ENCODE peak calls at places on chromosomes 13 and 19, in eight cellular contexts. Y is Peyer's patch, D is AG04450, J is GM12865, C is fibroblast of the aortic adventitia, X is breast epithelium, B is K562, N is heart left ventricle. F is an unnamed sample.

GRCh38 chr19:1417145-1417544 is 9.8 kb downstream of the DAZAP1 start:
- DNase-seq in Y (no peak), D (no peak), J (no peak), C (peak; percentile 46), X (no peak), B (no peak), N (no peak), F (no peak)

GRCh38 chr13:32726374-32727037 is 140.3 kb downstream of the PDS5B start:
- DNase-seq in Y (no peak), D (no peak), J (no peak), C (no peak), X (no peak), B (no peak), N (no peak), F (no peak)

GRCh38 chr19:47848871-47849473 is 10.1 kb upstream of the TPRX2 start:
- DNase-seq in Y (no peak), D (no peak), J (peak; percentile 22), C (no peak), X (no peak), B (peak; percentile 66), N (no peak), F (no peak)

GRCh38 chr13:80086304-80086721 is 254.6 kb downstream of the SPRY2 start:
- DNase-seq in Y (no peak), D (no peak), J (no peak), C (peak; percentile 14), X (no peak), B (no peak), N (no peak), F (no peak)

GRCh38 chr19:41353466-41354342 is at the start of gene TGFB1:
- DNase-seq in Y (peak; percentile 84), D (peak; percentile 76), J (peak; percentile 96), C (peak; percentile 88), X (peak; percentile 78), B (peak; percentile 98), N (peak; percentile 91), F (peak; percentile 80)

GRCh38 chr13:50119593-50119992 is 104.3 kb downstream of the KCNRG start:
- DNase-seq in Y (no peak), D (no peak), J (no peak), C (peak; percentile 38), X (no peak), B (no peak), N (no peak), F (no peak)

GRCh38 chr19:7848779-7849457 is 18.9 kb downstream of the EVI5L start:
- DNase-seq in Y (peak; percentile 46), D (no peak), J (no peak), C (no peak), X (no peak), B (no peak), N (no peak), F (no peak)

GRCh38 chr19:42176990-42177685 is 40.3 kb downstream of the DEDD2 start:
- DNase-seq in Y (peak; percentile 78), D (peak; percentile 32), J (peak; percentile 67), C (peak; percentile 58), X (peak; percentile 61), B (peak; percentile 69), N (peak; percentile 59), F (peak; percentile 72)

GRCh38 chr19:4337906-4338440 is 654 bp downstream of the STAP2 start:
- DNase-seq in Y (peak; percentile 80), D (no peak), J (no peak), C (peak; percentile 21), X (no peak), B (peak; percentile 17), N (no peak), F (no peak)

GRCh38 chr19:7855426-7856276 is 18.5 kb downstream of the PRR36 start:
- DNase-seq in Y (no peak), D (no peak), J (no peak), C (no peak), X (no peak), B (no peak), N (no peak), F (no peak)

GRCh38 chr13:111247552-111247951 is 72.9 kb upstream of the TEX29 start:
- DNase-seq in Y (no peak), D (no peak), J (no peak), C (no peak), X (no peak), B (no peak), N (no peak), F (no peak)

GRCh38 chr19:54158812-54159351 is 639 bp downstream of the LENG1 start:
- DNase-seq in Y (no peak), D (no peak), J (peak; percentile 58), C (peak; percentile 27), X (no peak), B (no peak), N (no peak), F (peak; percentile 23)

GRCh38 chr19:13723206-13723605 is 41.1 kb upstream of the MRI1 start:
- DNase-seq in Y (no peak), D (no peak), J (no peak), C (peak; percentile 28), X (no peak), B (no peak), N (no peak), F (no peak)

GRCh38 chr13:41463823-41464602 is 6.7 kb downstream of the RGCC start:
- DNase-seq in Y (no peak), D (no peak), J (peak; percentile 27), C (no peak), X (no peak), B (peak; percentile 74), N (no peak), F (no peak)

GRCh38 chr13:41259875-41260501 is 3.4 kb downstream of the MTRF1 start:
- DNase-seq in Y (no peak), D (no peak), J (no peak), C (no peak), X (no peak), B (no peak), N (no peak), F (no peak)

GRCh38 chr19:31268751-31269150 is 80.5 kb downstream of the TSHZ3 start:
- DNase-seq in Y (no peak), D (no peak), J (no peak), C (no peak), X (no peak), B (no peak), N (no peak), F (no peak)
- TF ChIP-seq CTCF in Y (no peak), D (no peak), J (no peak), C (no peak), X (no peak), B (no peak), N (no peak), F (no peak)

DNA sequence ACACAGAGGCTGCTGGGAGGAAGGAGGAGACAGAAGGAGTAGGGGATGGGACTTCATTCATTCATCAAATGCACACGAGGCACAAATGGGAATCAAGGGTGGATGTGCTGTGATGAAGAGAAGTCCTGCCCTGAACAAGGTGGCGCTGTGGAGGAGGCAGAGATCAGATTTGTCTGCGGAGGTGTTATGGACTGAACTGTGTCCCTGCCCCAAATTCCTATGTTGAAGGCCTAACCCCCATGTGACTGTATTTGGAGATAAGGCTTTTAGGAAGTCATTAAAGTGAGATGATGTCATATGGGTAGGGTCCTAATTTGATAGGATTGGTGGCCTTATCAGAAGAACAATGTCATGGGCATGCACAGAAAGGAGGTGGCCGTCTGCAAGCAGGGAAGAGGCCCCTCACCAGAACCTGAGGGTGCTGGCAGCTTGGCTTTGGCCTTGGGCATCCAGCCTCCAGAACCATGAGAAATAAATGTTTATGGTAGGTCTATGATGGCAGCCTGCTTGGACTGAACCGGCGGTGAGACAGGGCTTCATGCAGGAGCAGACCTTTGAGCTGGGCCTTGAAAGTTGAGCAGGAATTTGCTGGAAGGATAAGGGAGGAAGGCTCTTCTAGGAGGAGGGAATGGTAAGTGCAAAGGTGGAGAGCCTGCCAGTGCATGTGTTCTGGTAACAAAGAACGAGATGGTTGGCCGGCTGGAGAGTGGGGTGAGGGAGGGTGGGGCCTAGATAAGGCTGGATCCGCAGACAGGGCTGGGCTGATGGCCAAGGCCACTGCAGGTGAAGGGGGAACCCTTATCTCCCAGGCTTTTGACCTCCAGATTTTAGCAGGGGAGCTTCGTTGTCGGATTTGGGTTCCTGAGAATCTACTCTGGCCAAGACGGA is 2.7 kb upstream of the CEBPA start:
- DNase-seq in Y (peak; percentile 87), D (no peak), J (no peak), C (no peak), X (peak; percentile 34), B (peak; percentile 49), N (no peak), F (no peak)
- TF ChIP-seq CTCF in Y (peak; percentile 9), D (no peak), J (no peak), C (no peak), X (no peak), B (peak; percentile 39), N (no peak), F (no peak)

DNA sequence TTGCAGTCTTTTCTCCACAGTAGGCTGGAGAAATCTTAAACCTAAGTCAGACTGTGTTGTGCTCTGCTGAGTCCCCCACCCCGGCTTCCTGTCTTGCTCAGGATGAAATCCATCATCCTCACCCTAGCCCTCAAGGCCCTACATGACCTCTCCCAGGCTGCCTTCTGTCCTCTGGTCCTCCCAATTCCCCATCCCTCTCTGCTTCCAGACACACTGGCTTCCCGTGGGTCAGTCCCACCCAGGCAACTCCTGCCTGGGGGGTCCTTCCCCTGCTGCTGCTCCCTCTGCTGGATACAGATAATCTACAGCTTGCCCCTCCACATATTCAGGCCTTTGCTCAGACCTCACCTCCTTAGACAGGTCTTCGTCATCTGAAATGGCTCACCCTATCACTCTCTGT is 18.4 kb upstream of the CBY2 start:
- DNase-seq in Y (no peak), D (no peak), J (no peak), C (no peak), X (no peak), B (no peak), N (no peak), F (no peak)
- TF ChIP-seq CTCF in Y (no peak), D (peak; percentile 22), J (peak; percentile 19), C (no peak), X (no peak), B (peak; percentile 12), N (no peak), F (peak; percentile 25)

GRCh38 chr13:109155301-109155761 is 525.9 kb downstream of the MYO16 start:
- DNase-seq in Y (no peak), D (no peak), J (no peak), C (peak; percentile 79), X (no peak), B (no peak), N (no peak), F (no peak)
- TF ChIP-seq CTCF in Y (no peak), D (no peak), J (no peak), C (no peak), X (no peak), B (no peak), N (no peak), F (peak; percentile 9)